ENCODE peak calls at places on chromosome 4, in ten cellular contexts. U is upper lobe of right lung; X is right lobe of liver; M is ascending aorta; L is coronary artery; G is right cardiac atrium; J is IMR-90; N is left ventricle myocardium inferior; V is transverse colon; R is CD8-positive, alpha-beta memory T cell. A is an unnamed sample.

GRCh38 chr4:184444953-184445309 is 29.4 kb downstream of the IRF2 start:
- DNase-seq in U (no peak), V (peak; percentile 39), J (no peak), M (no peak), R (no peak), N (no peak), G (peak; percentile 50), L (no peak), X (no peak), A (no peak)

GRCh38 chr4:79181190-79181589 is 144.7 kb downstream of the NAA11 start:
- DNase-seq in V (no peak), U (no peak), X (no peak), G (no peak), J (no peak), R (no peak), M (no peak), N (no peak), L (no peak), A (no peak)

GRCh38 chr4:182448281-182449151 is 205.3 kb downstream of the TENM3 start:
- DNase-seq in X (peak; percentile 95), G (peak; percentile 98), U (peak; percentile 89), J (peak; percentile 93), L (peak; percentile 84), N (peak; percentile 92), R (peak; percentile 3), M (peak; percentile 88), V (peak; percentile 77), A (peak; percentile 31)

GRCh38 chr4:88276952-88277710 is 7.2 kb downstream of the PPM1K start:
- DNase-seq in N (no peak), L (no peak), J (no peak), V (no peak), G (no peak), M (no peak), X (no peak), U (no peak), R (no peak), A (no peak)

GRCh38 chr4:175671491-175671934 is 140.6 kb downstream of the GPM6A start:
- DNase-seq in U (no peak), J (no peak), R (no peak), G (peak; percentile 30), L (no peak), M (no peak), V (no peak), N (no peak), X (no peak), A (no peak)

GRCh38 chr4:183200453-183200852 is 101.4 kb downstream of the WWC2 start:
- DNase-seq in L (no peak), V (peak; percentile 14), X (no peak), R (no peak), M (peak; percentile 65), U (peak; percentile 88), N (peak; percentile 48), G (peak; percentile 80), J (peak; percentile 92), A (no peak)

GRCh38 chr4:41413670-41414069 is 124.3 kb upstream of the LIMCH1 start:
- DNase-seq in V (no peak), U (no peak), N (no peak), J (no peak), G (no peak), L (no peak), M (no peak), X (no peak), R (no peak), A (no peak)

GRCh38 chr4:184674011-184674410 is 24.5 kb downstream of the PRIMPOL start:
- DNase-seq in G (no peak), U (no peak), V (no peak), L (no peak), R (no peak), N (no peak), J (peak; percentile 19), M (no peak), X (no peak), A (no peak)

GRCh38 chr4:39151120-39151713 is 31.1 kb upstream of the WDR19 start:
- DNase-seq in J (peak; percentile 64), X (no peak), V (no peak), M (no peak), G (no peak), L (no peak), R (no peak), U (no peak), N (no peak), A (no peak)

GRCh38 chr4:43089730-43090129 is 197.2 kb downstream of the GRXCR1 start:
- DNase-seq in L (no peak), G (no peak), R (no peak), N (no peak), V (no peak), U (no peak), X (no peak), M (peak; percentile 85), J (peak; percentile 28), A (no peak)

GRCh38 chr4:26065833-26066232 is 151.8 kb downstream of the SMIM20 start:
- DNase-seq in J (no peak), U (no peak), G (no peak), X (no peak), R (no peak), L (no peak), N (no peak), V (no peak), M (peak; percentile 34), A (no peak)

GRCh38 chr4:3387154-3387942 is 54.4 kb upstream of the HGFAC start:
- DNase-seq in G (peak; percentile 54), J (no peak), V (no peak), X (no peak), R (no peak), U (no peak), M (no peak), N (no peak), L (no peak), A (no peak)

GRCh38 chr4:3384391-3384770 is 57.4 kb upstream of the HGFAC start:
- DNase-seq in U (no peak), X (peak; percentile 83), J (no peak), L (no peak), R (no peak), G (peak; percentile 59), V (no peak), N (no peak), M (no peak), A (no peak)

GRCh38 chr4:3386486-3386885 is 55.3 kb upstream of the HGFAC start:
- DNase-seq in G (no peak), M (no peak), L (no peak), X (no peak), V (no peak), R (no peak), U (no peak), J (no peak), N (no peak), A (no peak)

GRCh38 chr4:3384771-3385701 is 56.7 kb upstream of the HGFAC start:
- DNase-seq in J (no peak), U (peak; percentile 87), N (peak; percentile 57), R (no peak), M (no peak), V (peak; percentile 41), L (peak; percentile 72), G (peak; percentile 84), X (peak; percentile 91), A (no peak)

DNA sequence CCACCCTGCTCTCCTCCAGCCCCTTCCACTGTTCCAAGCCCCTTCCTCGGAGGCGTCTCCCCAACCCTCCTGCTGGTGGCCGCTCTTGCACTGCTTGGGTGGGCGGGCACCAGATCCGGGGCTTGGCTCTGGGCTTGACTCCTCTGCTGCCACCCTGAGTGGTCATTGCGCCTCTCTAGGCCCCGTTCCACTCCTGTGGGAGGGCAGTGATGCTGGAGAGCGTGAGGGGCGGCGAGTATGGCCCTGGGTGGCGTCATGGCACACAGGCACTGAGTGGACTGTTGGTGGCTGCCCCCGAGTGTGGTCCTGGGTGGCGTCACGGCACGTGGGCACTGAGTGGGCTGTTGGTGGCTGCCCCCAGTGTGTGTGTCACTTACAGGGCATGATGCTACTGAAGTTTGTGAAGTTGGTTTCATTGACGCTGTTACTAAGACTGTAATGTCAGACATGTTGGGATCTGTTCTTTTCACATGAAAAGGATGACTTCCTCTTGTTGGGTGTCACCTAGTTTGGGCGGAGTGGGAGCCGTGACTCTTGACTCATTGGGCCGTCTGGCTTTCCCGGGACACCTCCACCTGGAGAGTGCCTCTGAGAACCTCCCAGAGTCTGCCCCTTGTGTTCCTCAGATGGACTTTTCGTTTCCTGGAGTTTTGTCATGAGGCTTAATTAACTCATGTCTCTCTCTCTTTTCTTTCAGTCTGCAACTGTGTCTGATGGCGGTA is 55.9 kb upstream of the HGFAC start:
- DNase-seq in U (peak; percentile 91), G (no peak), V (no peak), L (no peak), M (no peak), R (no peak), N (no peak), J (no peak), X (peak; percentile 58), A (no peak)
- H3K4me3 ChIP-seq in U (peak overlapping the region; percentile 45), G (no peak overlapping the region), V (no peak overlapping the region), L (peak overlapping the region; percentile 32), M (no peak overlapping the region), R (no peak overlapping the region), N (peak overlapping the region; percentile 48), J (no peak overlapping the region), X (no peak overlapping the region), A (peak overlapping the region; percentile 43)

GRCh38 chr4:8157944-8158709 is 486 bp downstream of the ABLIM2 start:
- DNase-seq in R (no peak), G (no peak), X (no peak), N (no peak), V (peak; percentile 16), J (no peak), L (no peak), M (no peak), U (no peak), A (no peak)
- H3K27ac ChIP-seq in R (no peak overlapping the region), G (no peak overlapping the region), X (no peak overlapping the region), N (peak overlapping the region; percentile 45), V (peak overlapping the region; percentile 46), J (no peak overlapping the region), L (no peak overlapping the region), M (no peak overlapping the region), U (peak overlapping the region; percentile 42), A (peak overlapping the region; percentile 50)

GRCh38 chr4:92305878-92306520 is 2.2 kb downstream of the GRID2 start:
- DNase-seq in V (no peak), R (no peak), L (no peak), U (no peak), M (no peak), N (no peak), J (no peak), X (no peak), G (peak; percentile 15), A (no peak)
- H3K4me3 ChIP-seq in V (peak overlapping the region; percentile 46), R (no peak overlapping the region), L (peak overlapping the region; percentile 65), U (peak overlapping the region; percentile 25), M (peak overlapping the region; percentile 36), N (peak overlapping the region; percentile 67), J (peak overlapping the region; percentile 5), X (no peak overlapping the region), G (peak overlapping the region; percentile 55), A (peak overlapping the region; percentile 72)

DNA sequence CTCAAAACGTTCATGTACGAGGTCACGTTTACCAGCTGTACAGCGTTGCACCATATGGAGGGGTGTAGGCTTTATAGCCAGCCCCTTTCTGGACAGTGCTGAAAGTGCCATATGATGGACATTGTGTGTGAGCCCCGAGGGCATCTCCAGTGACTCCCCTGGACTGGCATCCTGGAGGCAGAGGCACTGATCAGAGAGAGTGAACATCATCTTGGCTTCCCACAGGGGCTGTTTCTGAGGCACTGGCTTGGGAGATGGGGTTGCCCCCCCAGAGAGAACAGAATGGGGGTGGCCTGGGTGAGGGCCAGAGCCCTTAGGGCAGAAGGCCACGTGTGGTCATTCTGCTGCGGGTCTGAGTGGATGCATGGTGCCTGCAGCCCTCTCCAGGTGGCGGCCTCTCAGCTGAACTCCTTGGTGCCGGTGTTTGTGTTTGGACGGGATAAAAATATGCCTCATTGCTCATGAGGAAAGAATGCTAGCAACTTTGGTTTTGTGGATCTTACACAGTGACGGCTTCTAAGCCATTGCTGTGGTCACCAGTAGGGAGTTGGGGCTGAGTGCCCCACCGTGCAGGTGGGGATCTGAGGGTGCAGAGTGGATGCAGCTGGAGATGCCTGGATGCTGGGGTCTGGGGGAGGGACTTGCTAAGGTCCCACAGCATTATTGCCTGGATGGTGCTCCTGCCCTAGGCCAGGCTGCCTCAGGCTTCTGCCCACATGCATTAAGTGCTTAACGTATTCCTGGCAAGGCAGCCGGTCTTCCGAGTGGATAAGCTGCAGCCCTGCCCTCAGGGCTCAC is 3.4 kb downstream of the WFS1 start:
- DNase-seq in R (no peak), N (no peak), U (no peak), V (no peak), M (peak; percentile 75), X (no peak), L (no peak), J (peak; percentile 88), G (peak; percentile 32), A (no peak)
- H3K27ac ChIP-seq in R (no peak overlapping the region), N (peak overlapping the region; percentile 92), U (peak overlapping the region; percentile 79), V (peak overlapping the region; percentile 81), M (peak overlapping the region; percentile 87), X (no peak overlapping the region), L (peak overlapping the region; percentile 92), J (peak overlapping the region; percentile 47), G (no peak overlapping the region), A (peak overlapping the region; percentile 92)